ENCODE peak calls at places on chromosomes 13 and 19, in five cellular contexts. One of them, this sample, is unnamed.

GRCh38 chr19:6536138-6536671 is 5.4 kb downstream of the TNFSF9 start:
- DNase-seq in left cardiac atrium: peak
- DNase-seq in tibial artery: no peak
- DNase-seq in activated B cell treated with CpG ODN at 0.5 μM for 24 hours: peak
- DNase-seq in neural crest cell: no peak
- DNase-seq in this sample: peak

GRCh38 chr19:55683449-55684261 is 8.6 kb downstream of the EPN1 start:
- DNase-seq in neural crest cell: no peak
- DNase-seq in activated B cell treated with CpG ODN at 0.5 μM for 24 hours: no peak
- DNase-seq in tibial artery: no peak
- DNase-seq in left cardiac atrium: no peak
- DNase-seq in this sample: no peak

GRCh38 chr13:105979586-105979985 is 555.9 kb downstream of the EFNB2 start:
- DNase-seq in neural crest cell: no peak
- DNase-seq in activated B cell treated with CpG ODN at 0.5 μM for 24 hours: no peak
- DNase-seq in tibial artery: no peak
- DNase-seq in left cardiac atrium: no peak
- DNase-seq in this sample: no peak

GRCh38 chr13:65744761-65745160 is 1485.4 kb downstream of the PCDH9 start:
- DNase-seq in neural crest cell: no peak
- DNase-seq in activated B cell treated with CpG ODN at 0.5 μM for 24 hours: no peak
- DNase-seq in left cardiac atrium: no peak
- DNase-seq in tibial artery: no peak
- DNase-seq in this sample: no peak

GRCh38 chr19:30686252-30686762 is 314.1 kb downstream of the ZNF536 start:
- DNase-seq in tibial artery: no peak
- DNase-seq in left cardiac atrium: no peak
- DNase-seq in activated B cell treated with CpG ODN at 0.5 μM for 24 hours: no peak
- DNase-seq in neural crest cell: no peak
- DNase-seq in this sample: no peak

GRCh38 chr13:21011378-21011777 is 50.0 kb downstream of the LATS2 start:
- DNase-seq in left cardiac atrium: no peak
- DNase-seq in activated B cell treated with CpG ODN at 0.5 μM for 24 hours: no peak
- DNase-seq in tibial artery: no peak
- DNase-seq in neural crest cell: no peak
- DNase-seq in this sample: no peak

GRCh38 chr13:50366488-50367174 is 351.4 kb downstream of the KCNRG start:
- DNase-seq in left cardiac atrium: no peak
- DNase-seq in activated B cell treated with CpG ODN at 0.5 μM for 24 hours: no peak
- DNase-seq in tibial artery: no peak
- DNase-seq in neural crest cell: no peak
- DNase-seq in this sample: peak

GRCh38 chr13:42967660-42968059 is 24.4 kb downstream of the EPSTI1 start:
- DNase-seq in left cardiac atrium: no peak
- DNase-seq in tibial artery: no peak
- DNase-seq in activated B cell treated with CpG ODN at 0.5 μM for 24 hours: no peak
- DNase-seq in neural crest cell: no peak
- DNase-seq in this sample: no peak

GRCh38 chr19:10533656-10534386 is 9.9 kb upstream of the ATG4D start:
- DNase-seq in tibial artery: no peak
- DNase-seq in activated B cell treated with CpG ODN at 0.5 μM for 24 hours: no peak
- DNase-seq in neural crest cell: no peak
- DNase-seq in left cardiac atrium: no peak
- DNase-seq in this sample: no peak

GRCh38 chr13:113942591-113943103 is 31.2 kb downstream of the C13orf46 start:
- DNase-seq in activated B cell treated with CpG ODN at 0.5 μM for 24 hours: no peak
- DNase-seq in left cardiac atrium: no peak
- DNase-seq in tibial artery: peak
- DNase-seq in neural crest cell: no peak
- DNase-seq in this sample: no peak

GRCh38 chr13:71863249-71863648 is 3.8 kb downstream of the DACH1 start:
- DNase-seq in left cardiac atrium: no peak
- DNase-seq in tibial artery: no peak
- DNase-seq in activated B cell treated with CpG ODN at 0.5 μM for 24 hours: no peak
- DNase-seq in neural crest cell: no peak
- DNase-seq in this sample: no peak

GRCh38 chr19:33370783-33371182 is 2.7 kb upstream of the CEBPG start:
- DNase-seq in left cardiac atrium: no peak
- DNase-seq in tibial artery: no peak
- DNase-seq in activated B cell treated with CpG ODN at 0.5 μM for 24 hours: no peak
- DNase-seq in neural crest cell: no peak
- DNase-seq in this sample: no peak

GRCh38 chr13:113401452-113402415 is 37.8 kb upstream of the GRTP1 start:
- DNase-seq in tibial artery: peak
- DNase-seq in activated B cell treated with CpG ODN at 0.5 μM for 24 hours: no peak
- DNase-seq in left cardiac atrium: no peak
- DNase-seq in neural crest cell: no peak
- DNase-seq in this sample: no peak

GRCh38 chr13:49499889-49500660 is 4.3 kb downstream of the PHF11 start:
- DNase-seq in activated B cell treated with CpG ODN at 0.5 μM for 24 hours: no peak
- DNase-seq in neural crest cell: no peak
- DNase-seq in left cardiac atrium: no peak
- DNase-seq in tibial artery: no peak
- DNase-seq in this sample: no peak

GRCh38 chr13:37540228-37540627 is 58.3 kb downstream of the POSTN start:
- DNase-seq in left cardiac atrium: no peak
- DNase-seq in neural crest cell: no peak
- DNase-seq in tibial artery: no peak
- DNase-seq in activated B cell treated with CpG ODN at 0.5 μM for 24 hours: no peak
- DNase-seq in this sample: no peak

GRCh38 chr13:28503182-28503980 is 8.5 kb upstream of the FLT1 start:
- DNase-seq in left cardiac atrium: no peak
- DNase-seq in tibial artery: no peak
- DNase-seq in neural crest cell: no peak
- DNase-seq in activated B cell treated with CpG ODN at 0.5 μM for 24 hours: no peak
- DNase-seq in this sample: no peak

GRCh38 chr19:6809262-6809661 is 36.8 kb downstream of the VAV1 start:
- DNase-seq in tibial artery: no peak
- DNase-seq in left cardiac atrium: no peak
- DNase-seq in neural crest cell: no peak
- DNase-seq in activated B cell treated with CpG ODN at 0.5 μM for 24 hours: no peak
- DNase-seq in this sample: no peak

GRCh38 chr13:51638497-51638871 is 54.2 kb downstream of the WDFY2 start:
- DNase-seq in tibial artery: no peak
- DNase-seq in neural crest cell: no peak
- DNase-seq in activated B cell treated with CpG ODN at 0.5 μM for 24 hours: no peak
- DNase-seq in left cardiac atrium: no peak
- DNase-seq in this sample: no peak

GRCh38 chr19:15551183-15552004 is 43.1 kb downstream of the CYP4F22 start:
- DNase-seq in left cardiac atrium: peak
- DNase-seq in activated B cell treated with CpG ODN at 0.5 μM for 24 hours: peak
- DNase-seq in neural crest cell: no peak
- DNase-seq in tibial artery: no peak
- DNase-seq in this sample: peak

GRCh38 chr19:45591004-45591637 is 6.5 kb upstream of the OPA3 start:
- DNase-seq in neural crest cell: peak
- DNase-seq in activated B cell treated with CpG ODN at 0.5 μM for 24 hours: no peak
- DNase-seq in left cardiac atrium: peak
- DNase-seq in tibial artery: no peak
- DNase-seq in this sample: peak

GRCh38 chr13:53151692-53152421 is 123.2 kb downstream of the OLFM4 start:
- DNase-seq in left cardiac atrium: no peak
- DNase-seq in tibial artery: no peak
- DNase-seq in activated B cell treated with CpG ODN at 0.5 μM for 24 hours: no peak
- DNase-seq in neural crest cell: peak
- DNase-seq in this sample: peak

GRCh38 chr13:114118086-114118762 is 14.2 kb downstream of the RASA3 start:
- DNase-seq in left cardiac atrium: no peak
- DNase-seq in activated B cell treated with CpG ODN at 0.5 μM for 24 hours: no peak
- DNase-seq in tibial artery: no peak
- DNase-seq in neural crest cell: no peak
- DNase-seq in this sample: no peak

GRCh38 chr13:45799451-45799850 is 52.1 kb downstream of the SIAH3 start:
- DNase-seq in left cardiac atrium: peak
- DNase-seq in neural crest cell: no peak
- DNase-seq in tibial artery: no peak
- DNase-seq in activated B cell treated with CpG ODN at 0.5 μM for 24 hours: no peak
- DNase-seq in this sample: no peak

GRCh38 chr13:111964411-111965035 is 102.4 kb upstream of the SOX1 start:
- DNase-seq in activated B cell treated with CpG ODN at 0.5 μM for 24 hours: no peak
- DNase-seq in tibial artery: no peak
- DNase-seq in neural crest cell: no peak
- DNase-seq in left cardiac atrium: no peak
- DNase-seq in this sample: no peak

GRCh38 chr19:44714597-44715169 is 15.7 kb downstream of the CEACAM16 start:
- DNase-seq in left cardiac atrium: no peak
- DNase-seq in neural crest cell: no peak
- DNase-seq in activated B cell treated with CpG ODN at 0.5 μM for 24 hours: no peak
- DNase-seq in tibial artery: no peak
- DNase-seq in this sample: no peak

This sample was measured in GM06990.